ENCODE peak calls at places on chromosomes 2 and 18, in six cellular contexts. N is HFF-Myc; E is AG04450; L is CD8-positive, alpha-beta T cell; P is suprapubic skin; Y is coronary artery. Q is an unnamed sample.

GRCh38 chr2:81324046-81324445 is 1019.5 kb upstream of the LRRTM1 start:
- DNase-seq in N (no peak), E (no peak), L (no peak), P (no peak), Y (no peak), Q (no peak)

GRCh38 chr2:240714747-240715725 is 23.4 kb downstream of the AQP12A start:
- DNase-seq in N (no peak), E (no peak), L (no peak), P (no peak), Y (no peak), Q (no peak)

GRCh38 chr2:18924905-18925691 is 335.7 kb upstream of the NT5C1B start:
- DNase-seq in N (no peak), E (peak), L (no peak), P (no peak), Y (no peak), Q (peak)

GRCh38 chr2:32436150-32436549 is 79.3 kb downstream of the BIRC6 start:
- DNase-seq in N (no peak), E (no peak), L (no peak), P (no peak), Y (no peak), Q (peak)

GRCh38 chr18:23503038-23503966 is at the start of gene RMC1:
- DNase-seq in N (peak), E (peak), L (peak), P (peak), Y (peak), Q (peak)

GRCh38 chr2:240402566-240403295 is 32.7 kb upstream of the GPC1 start:
- DNase-seq in N (no peak), E (no peak), L (no peak), P (no peak), Y (peak), Q (no peak)

GRCh38 chr2:190718652-190719526 is 70.0 kb downstream of the NAB1 start:
- DNase-seq in N (peak), E (peak), L (no peak), P (peak), Y (no peak), Q (peak)

GRCh38 chr2:108591163-108591562 is 56.9 kb downstream of the LIMS1 start:
- DNase-seq in N (no peak), E (no peak), L (no peak), P (no peak), Y (no peak), Q (no peak)

GRCh38 chr18:22741318-22741717 is 191.8 kb upstream of the RBBP8 start:
- DNase-seq in N (no peak), E (no peak), L (no peak), P (no peak), Y (no peak), Q (no peak)

GRCh38 chr2:210288376-210288775 is 26.6 kb downstream of the MYL1 start:
- DNase-seq in N (no peak), E (no peak), L (no peak), P (no peak), Y (no peak), Q (no peak)

GRCh38 chr2:237591021-237591370 is 462 bp upstream of the RAB17 start:
- DNase-seq in N (no peak), E (no peak), L (no peak), P (peak), Y (no peak), Q (no peak)

GRCh38 chr2:241980193-241980592 is 110.7 kb downstream of the RTP5 start:
- DNase-seq in N (no peak), E (no peak), L (no peak), P (no peak), Y (peak), Q (no peak)

GRCh38 chr2:120587326-120587996 is 148.2 kb upstream of the GLI2 start:
- DNase-seq in N (no peak), E (no peak), L (no peak), P (no peak), Y (no peak), Q (no peak)

GRCh38 chr18:56245856-56246575 is 392.4 kb downstream of the TXNL1 start:
- DNase-seq in N (no peak), E (peak), L (no peak), P (no peak), Y (no peak), Q (peak)

GRCh38 chr2:65357959-65358294 is 74.5 kb downstream of the SPRED2 start:
- DNase-seq in N (no peak), E (no peak), L (no peak), P (no peak), Y (no peak), Q (no peak)

GRCh38 chr2:28636491-28636890 is 115.1 kb upstream of the PPP1CB start:
- DNase-seq in N (no peak), E (no peak), L (no peak), P (no peak), Y (no peak), Q (no peak)

GRCh38 chr2:28648147-28648546 is 103.5 kb upstream of the PPP1CB start:
- DNase-seq in N (no peak), E (no peak), L (no peak), P (no peak), Y (peak), Q (no peak)

GRCh38 chr2:120991401-120991800 is 255.7 kb downstream of the GLI2 start:
- DNase-seq in N (no peak), E (no peak), L (no peak), P (no peak), Y (peak), Q (no peak)

GRCh38 chr18:13217466-13217961 is 1.0 kb upstream of the LDLRAD4 start:
- DNase-seq in N (no peak), E (no peak), L (peak), P (peak), Y (peak), Q (peak)

GRCh38 chr18:9055185-9055584 is 47.3 kb upstream of the NDUFV2 start:
- DNase-seq in N (peak), E (peak), L (no peak), P (no peak), Y (no peak), Q (peak)

GRCh38 chr2:200901459-200902072 is 12.4 kb downstream of the NIF3L1 start:
- DNase-seq in N (peak), E (peak), L (peak), P (peak), Y (no peak), Q (peak)

GRCh38 chr2:200378652-200379290 is 72.3 kb downstream of the SPATS2L start:
- DNase-seq in N (no peak), E (no peak), L (no peak), P (no peak), Y (no peak), Q (no peak)

GRCh38 chr2:11762031-11762430 is 15.6 kb downstream of the LPIN1 start:
- DNase-seq in N (no peak), E (no peak), L (no peak), P (no peak), Y (peak), Q (no peak)

GRCh38 chr2:33929467-33929866 is 330.4 kb upstream of the FAM98A start:
- DNase-seq in N (no peak), E (no peak), L (no peak), P (no peak), Y (no peak), Q (no peak)

GRCh38 chr2:139218181-139218580 is 438.0 kb upstream of the NXPH2 start:
- DNase-seq in N (no peak), E (no peak), L (no peak), P (no peak), Y (no peak), Q (no peak)

GRCh38 chr18:21000667-21001066 is 110.9 kb downstream of the ROCK1 start:
- DNase-seq in N (peak), E (no peak), L (no peak), P (no peak), Y (no peak), Q (peak)

DNA sequence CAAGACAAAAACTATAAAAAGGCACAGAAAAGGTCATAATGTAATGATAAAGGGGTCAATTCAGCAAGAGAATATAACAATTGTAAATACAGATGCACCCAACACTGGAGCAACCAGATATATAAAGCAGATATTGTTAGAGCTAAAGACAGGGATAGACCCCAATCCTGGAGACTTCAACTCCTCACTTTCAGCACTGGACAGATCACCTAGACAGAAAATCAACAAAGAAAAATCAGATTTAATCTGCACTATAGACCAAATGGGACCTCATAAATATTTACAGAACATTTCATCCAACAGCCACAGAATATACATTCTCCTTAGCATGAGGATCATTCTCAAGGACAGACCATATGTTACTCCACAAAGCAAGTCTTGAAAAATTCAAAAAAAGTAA is 114.2 kb downstream of the ROCK1 start:
- DNase-seq in N (no peak), E (no peak), L (no peak), P (no peak), Y (no peak), Q (no peak)
- H3K4me3 ChIP-seq in N (no peak), E (no peak), L (no peak), P (no peak), Y (no peak), Q (no peak)

GRCh38 chr2:221371347-221371746 is 200.8 kb downstream of the EPHA4 start:
- DNase-seq in N (no peak), E (no peak), L (no peak), P (no peak), Y (no peak), Q (no peak)

GRCh38 chr2:221370942-221371221 is 201.2 kb downstream of the EPHA4 start:
- DNase-seq in N (no peak), E (no peak), L (no peak), P (no peak), Y (no peak), Q (no peak)

GRCh38 chr2:221370076-221370941 is 201.8 kb downstream of the EPHA4 start:
- DNase-seq in N (no peak), E (no peak), L (no peak), P (no peak), Y (no peak), Q (no peak)

GRCh38 chr2:221374234-221374633 is 197.9 kb downstream of the EPHA4 start:
- DNase-seq in N (no peak), E (no peak), L (no peak), P (no peak), Y (no peak), Q (no peak)

DNA sequence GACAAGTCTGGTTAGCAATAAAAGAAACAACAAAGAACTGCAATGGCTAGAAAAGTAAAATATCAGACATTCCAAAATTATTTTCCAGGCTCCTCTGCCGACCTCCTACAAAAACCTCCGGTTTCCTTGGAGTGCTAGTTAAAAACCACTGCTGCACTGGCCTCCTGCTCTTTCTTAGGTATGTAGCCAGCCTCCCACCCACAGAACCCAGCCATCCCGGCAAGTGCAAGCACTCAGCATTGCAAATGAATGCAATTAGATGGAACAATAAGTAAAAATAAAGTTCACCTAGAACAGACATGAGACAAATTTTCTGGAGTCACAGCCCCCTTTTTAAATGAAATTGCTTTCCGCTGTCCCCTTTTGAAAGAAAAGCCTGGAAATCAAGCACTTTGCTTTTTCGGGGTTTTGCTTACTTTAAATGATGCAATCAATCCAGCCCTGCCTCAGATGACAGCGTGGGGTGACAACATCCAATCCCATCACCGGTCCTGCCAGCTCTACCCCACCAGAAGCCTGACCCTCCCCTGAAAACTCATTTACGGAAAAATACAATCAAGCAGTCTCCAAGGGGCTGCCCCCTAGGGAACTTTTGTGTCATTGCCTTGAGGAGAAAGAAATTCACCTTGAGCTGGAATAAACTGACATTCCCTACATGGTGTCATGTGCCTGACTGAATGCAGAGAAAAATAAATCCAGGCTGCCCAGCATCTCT is 199.8 kb downstream of the EPHA4 start:
- DNase-seq in N (no peak), E (no peak), L (no peak), P (no peak), Y (no peak), Q (no peak)
- TF ChIP-seq CTCF in N (no peak), E (peak), L (no peak), P (no peak), Y (no peak), Q (peak)

DNA sequence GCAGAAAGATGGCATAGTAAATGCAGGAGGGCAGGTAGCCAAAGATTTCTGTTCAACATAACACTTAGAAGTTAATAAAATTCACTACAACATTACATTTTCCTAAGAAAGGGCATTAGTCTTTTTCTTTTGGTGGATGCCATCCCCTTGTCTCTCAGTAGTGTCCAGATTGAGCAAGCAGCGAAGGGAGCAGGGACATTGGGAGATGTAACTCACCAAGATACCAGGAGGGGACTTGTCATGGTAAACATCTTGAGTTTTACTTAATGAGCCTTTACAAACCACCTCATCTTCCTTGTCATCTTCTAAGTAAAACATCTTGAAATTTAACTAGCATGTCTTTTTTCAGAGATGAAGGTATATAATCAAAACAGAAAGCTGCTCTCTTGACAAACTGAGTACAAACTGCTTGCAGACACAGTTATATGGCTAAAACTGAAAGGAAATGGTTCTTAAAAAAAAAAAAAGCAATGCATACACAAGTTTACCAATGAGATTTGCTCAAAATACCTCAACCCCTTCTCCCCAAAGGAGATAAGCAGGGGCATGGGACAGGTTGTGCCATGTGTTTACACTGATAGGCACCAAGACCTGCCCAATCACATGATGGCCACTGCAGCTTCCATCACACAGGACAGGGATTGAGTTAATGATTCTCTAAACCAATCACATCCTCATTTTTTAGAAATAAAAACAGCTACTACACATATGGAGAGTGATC is 30.3 kb downstream of the LPIN2 start:
- DNase-seq in N (no peak), E (no peak), L (no peak), P (no peak), Y (no peak), Q (no peak)
- H3K4me3 ChIP-seq in N (no peak), E (no peak), L (peak), P (no peak), Y (no peak), Q (no peak)

DNA sequence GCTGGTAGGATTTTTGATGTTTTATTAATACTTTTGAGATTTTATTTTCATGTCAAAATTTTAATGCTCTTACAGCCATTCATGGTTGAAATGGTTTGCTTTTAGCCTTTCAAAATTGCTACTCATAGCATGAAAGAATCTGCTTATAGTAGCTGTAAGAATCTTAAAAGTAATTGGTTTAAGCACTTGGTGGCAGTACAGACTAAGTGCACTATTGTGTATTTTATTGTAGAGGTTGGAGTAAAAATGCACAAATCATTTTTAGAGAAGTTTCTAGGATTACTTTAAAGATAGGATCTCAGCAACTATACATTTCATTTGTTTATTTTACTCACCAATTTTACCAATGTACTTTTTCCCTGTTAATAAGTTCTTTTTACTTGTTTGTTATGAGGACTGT is 205.8 kb downstream of the SPAG16 start:
- DNase-seq in N (no peak), E (no peak), L (no peak), P (no peak), Y (no peak), Q (no peak)
- TF ChIP-seq CTCF in N (no peak), E (no peak), L (no peak), P (no peak), Y (no peak), Q (no peak)

Q was measured in fibroblast of villous mesenchyme.